ENCODE peak calls at places on chromosomes 4 and X, in eight cellular contexts. One of them, this sample, is unnamed.

GRCh38 chr4:4457803-4458550 is 71.1 kb downstream of the NSG1 start:
- DNase-seq in NCI-H510A: no peak
- DNase-seq in neuronal stem cell: no peak
- DNase-seq in nephron progenitor cell: no peak
- DNase-seq in stimulated activated CD4-positive, alpha-beta T cell treated with anti-CD3 and anti-CD28 coated beads, Interleukin-1b, Interleukin-23, amount 100 ng/mL, for 4 hours: no peak
- DNase-seq in posterior cingulate gyrus: no peak
- DNase-seq in body of pancreas: no peak
- DNase-seq in activated CD4-positive, alpha-beta T cell treated with anti-CD3 and anti-CD28 coated beads for 1 hour: no peak
- DNase-seq in this sample: peak

GRCh38 chr4:145298885-145299284 is 118.5 kb upstream of the OTUD4 start:
- DNase-seq in neuronal stem cell: no peak
- DNase-seq in posterior cingulate gyrus: no peak
- DNase-seq in activated CD4-positive, alpha-beta T cell treated with anti-CD3 and anti-CD28 coated beads for 1 hour: no peak
- DNase-seq in NCI-H510A: no peak
- DNase-seq in nephron progenitor cell: no peak
- DNase-seq in body of pancreas: peak
- DNase-seq in stimulated activated CD4-positive, alpha-beta T cell treated with anti-CD3 and anti-CD28 coated beads, Interleukin-1b, Interleukin-23, amount 100 ng/mL, for 4 hours: no peak
- DNase-seq in this sample: peak

GRCh38 chr4:73257995-73258667 is 467 bp downstream of the ANKRD17 start:
- DNase-seq in neuronal stem cell: peak
- DNase-seq in NCI-H510A: no peak
- DNase-seq in body of pancreas: peak
- DNase-seq in stimulated activated CD4-positive, alpha-beta T cell treated with anti-CD3 and anti-CD28 coated beads, Interleukin-1b, Interleukin-23, amount 100 ng/mL, for 4 hours: peak
- DNase-seq in activated CD4-positive, alpha-beta T cell treated with anti-CD3 and anti-CD28 coated beads for 1 hour: no peak
- DNase-seq in nephron progenitor cell: no peak
- DNase-seq in posterior cingulate gyrus: no peak
- DNase-seq in this sample: peak

GRCh38 chr4:183182873-183183725 is 84.0 kb downstream of the WWC2 start:
- DNase-seq in stimulated activated CD4-positive, alpha-beta T cell treated with anti-CD3 and anti-CD28 coated beads, Interleukin-1b, Interleukin-23, amount 100 ng/mL, for 4 hours: no peak
- DNase-seq in NCI-H510A: peak
- DNase-seq in body of pancreas: no peak
- DNase-seq in posterior cingulate gyrus: no peak
- DNase-seq in nephron progenitor cell: peak
- DNase-seq in neuronal stem cell: peak
- DNase-seq in activated CD4-positive, alpha-beta T cell treated with anti-CD3 and anti-CD28 coated beads for 1 hour: no peak
- DNase-seq in this sample: peak

GRCh38 chr4:147772459-147772969 is 40.6 kb downstream of the ARHGAP10 start:
- DNase-seq in posterior cingulate gyrus: no peak
- DNase-seq in stimulated activated CD4-positive, alpha-beta T cell treated with anti-CD3 and anti-CD28 coated beads, Interleukin-1b, Interleukin-23, amount 100 ng/mL, for 4 hours: no peak
- DNase-seq in neuronal stem cell: no peak
- DNase-seq in activated CD4-positive, alpha-beta T cell treated with anti-CD3 and anti-CD28 coated beads for 1 hour: no peak
- DNase-seq in body of pancreas: no peak
- DNase-seq in NCI-H510A: no peak
- DNase-seq in nephron progenitor cell: no peak
- DNase-seq in this sample: peak

GRCh38 chrX:129908636-129909035 is 2.7 kb downstream of the UTP14A start:
- DNase-seq in NCI-H510A: no peak
- DNase-seq in stimulated activated CD4-positive, alpha-beta T cell treated with anti-CD3 and anti-CD28 coated beads, Interleukin-1b, Interleukin-23, amount 100 ng/mL, for 4 hours: no peak
- DNase-seq in activated CD4-positive, alpha-beta T cell treated with anti-CD3 and anti-CD28 coated beads for 1 hour: no peak
- DNase-seq in neuronal stem cell: no peak
- DNase-seq in body of pancreas: no peak
- DNase-seq in posterior cingulate gyrus: no peak
- DNase-seq in nephron progenitor cell: no peak
- DNase-seq in this sample: no peak

GRCh38 chr4:61202638-61203495 is 2.7 kb downstream of the ADGRL3 start:
- DNase-seq in stimulated activated CD4-positive, alpha-beta T cell treated with anti-CD3 and anti-CD28 coated beads, Interleukin-1b, Interleukin-23, amount 100 ng/mL, for 4 hours: no peak
- DNase-seq in posterior cingulate gyrus: peak
- DNase-seq in NCI-H510A: no peak
- DNase-seq in nephron progenitor cell: peak
- DNase-seq in neuronal stem cell: peak
- DNase-seq in body of pancreas: no peak
- DNase-seq in activated CD4-positive, alpha-beta T cell treated with anti-CD3 and anti-CD28 coated beads for 1 hour: no peak
- DNase-seq in this sample: peak

GRCh38 chr4:48227662-48228061 is 42.0 kb downstream of the TEC start:
- DNase-seq in body of pancreas: no peak
- DNase-seq in neuronal stem cell: no peak
- DNase-seq in NCI-H510A: no peak
- DNase-seq in nephron progenitor cell: no peak
- DNase-seq in posterior cingulate gyrus: no peak
- DNase-seq in activated CD4-positive, alpha-beta T cell treated with anti-CD3 and anti-CD28 coated beads for 1 hour: no peak
- DNase-seq in stimulated activated CD4-positive, alpha-beta T cell treated with anti-CD3 and anti-CD28 coated beads, Interleukin-1b, Interleukin-23, amount 100 ng/mL, for 4 hours: no peak
- DNase-seq in this sample: no peak

GRCh38 chr4:33543941-33544450 is 2700.3 kb downstream of the ARAP2 start:
- DNase-seq in stimulated activated CD4-positive, alpha-beta T cell treated with anti-CD3 and anti-CD28 coated beads, Interleukin-1b, Interleukin-23, amount 100 ng/mL, for 4 hours: no peak
- DNase-seq in body of pancreas: no peak
- DNase-seq in nephron progenitor cell: no peak
- DNase-seq in NCI-H510A: no peak
- DNase-seq in posterior cingulate gyrus: no peak
- DNase-seq in activated CD4-positive, alpha-beta T cell treated with anti-CD3 and anti-CD28 coated beads for 1 hour: no peak
- DNase-seq in neuronal stem cell: no peak
- DNase-seq in this sample: no peak

GRCh38 chr4:25142468-25142867 is 17.8 kb downstream of the SEPSECS start:
- DNase-seq in activated CD4-positive, alpha-beta T cell treated with anti-CD3 and anti-CD28 coated beads for 1 hour: no peak
- DNase-seq in neuronal stem cell: no peak
- DNase-seq in nephron progenitor cell: no peak
- DNase-seq in posterior cingulate gyrus: no peak
- DNase-seq in body of pancreas: no peak
- DNase-seq in stimulated activated CD4-positive, alpha-beta T cell treated with anti-CD3 and anti-CD28 coated beads, Interleukin-1b, Interleukin-23, amount 100 ng/mL, for 4 hours: no peak
- DNase-seq in NCI-H510A: no peak
- DNase-seq in this sample: no peak

GRCh38 chr4:114754616-114755015 is 156.0 kb downstream of the UGT8 start:
- DNase-seq in NCI-H510A: no peak
- DNase-seq in neuronal stem cell: no peak
- DNase-seq in nephron progenitor cell: no peak
- DNase-seq in activated CD4-positive, alpha-beta T cell treated with anti-CD3 and anti-CD28 coated beads for 1 hour: no peak
- DNase-seq in body of pancreas: no peak
- DNase-seq in stimulated activated CD4-positive, alpha-beta T cell treated with anti-CD3 and anti-CD28 coated beads, Interleukin-1b, Interleukin-23, amount 100 ng/mL, for 4 hours: no peak
- DNase-seq in posterior cingulate gyrus: no peak
- DNase-seq in this sample: no peak

GRCh38 chrX:69232945-69233344 is 67.7 kb upstream of the PJA1 start:
- DNase-seq in NCI-H510A: no peak
- DNase-seq in neuronal stem cell: no peak
- DNase-seq in body of pancreas: no peak
- DNase-seq in stimulated activated CD4-positive, alpha-beta T cell treated with anti-CD3 and anti-CD28 coated beads, Interleukin-1b, Interleukin-23, amount 100 ng/mL, for 4 hours: no peak
- DNase-seq in nephron progenitor cell: no peak
- DNase-seq in posterior cingulate gyrus: no peak
- DNase-seq in activated CD4-positive, alpha-beta T cell treated with anti-CD3 and anti-CD28 coated beads for 1 hour: no peak
- DNase-seq in this sample: no peak

GRCh38 chrX:17706676-17707075 is 30.6 kb upstream of the SCML1 start:
- DNase-seq in stimulated activated CD4-positive, alpha-beta T cell treated with anti-CD3 and anti-CD28 coated beads, Interleukin-1b, Interleukin-23, amount 100 ng/mL, for 4 hours: no peak
- DNase-seq in posterior cingulate gyrus: no peak
- DNase-seq in nephron progenitor cell: no peak
- DNase-seq in body of pancreas: no peak
- DNase-seq in NCI-H510A: no peak
- DNase-seq in activated CD4-positive, alpha-beta T cell treated with anti-CD3 and anti-CD28 coated beads for 1 hour: no peak
- DNase-seq in neuronal stem cell: no peak
- DNase-seq in this sample: peak

GRCh38 chr4:5568336-5568735 is 140.0 kb downstream of the EVC2 start:
- DNase-seq in stimulated activated CD4-positive, alpha-beta T cell treated with anti-CD3 and anti-CD28 coated beads, Interleukin-1b, Interleukin-23, amount 100 ng/mL, for 4 hours: no peak
- DNase-seq in body of pancreas: no peak
- DNase-seq in nephron progenitor cell: no peak
- DNase-seq in activated CD4-positive, alpha-beta T cell treated with anti-CD3 and anti-CD28 coated beads for 1 hour: no peak
- DNase-seq in NCI-H510A: no peak
- DNase-seq in neuronal stem cell: no peak
- DNase-seq in posterior cingulate gyrus: no peak
- DNase-seq in this sample: no peak

GRCh38 chr4:1249731-1250526 is 999 bp upstream of the CTBP1 start:
- DNase-seq in posterior cingulate gyrus: no peak
- DNase-seq in activated CD4-positive, alpha-beta T cell treated with anti-CD3 and anti-CD28 coated beads for 1 hour: no peak
- DNase-seq in nephron progenitor cell: no peak
- DNase-seq in neuronal stem cell: no peak
- DNase-seq in body of pancreas: peak
- DNase-seq in NCI-H510A: no peak
- DNase-seq in stimulated activated CD4-positive, alpha-beta T cell treated with anti-CD3 and anti-CD28 coated beads, Interleukin-1b, Interleukin-23, amount 100 ng/mL, for 4 hours: peak
- DNase-seq in this sample: peak

This sample was measured in astrocyte of the hippocampus.